ENCODE peak calls at places on chromosome 19, in four cellular contexts. X is neural crest cell, B is Calu3, U is NCI-H510A treated with DMSO at 0.1 percent for 48 hours. Y is an unnamed sample.

GRCh38 chr19:37218592-37218935 is 550 bp downstream of the ZNF383 start:
- DNase-seq in X (no peak), U (no peak), B (no peak), Y (no peak)

GRCh38 chr19:19064811-19065745 is 1.3 kb downstream of the SLC25A42 start:
- DNase-seq in B (peak; percentile 4), X (peak; percentile 12), U (no peak), Y (no peak)

GRCh38 chr19:34365463-34366401 is 736 bp downstream of the GPI start:
- DNase-seq in X (peak; percentile 9), B (peak; percentile 39), U (peak; percentile 14), Y (no peak)

GRCh38 chr19:49889038-49889686 is 7.5 kb downstream of the IL4I1 start:
- DNase-seq in U (no peak), B (no peak), X (no peak), Y (no peak)

GRCh38 chr19:54138777-54139256 is 1.3 kb downstream of the CNOT3 start:
- DNase-seq in B (no peak), X (no peak), U (no peak), Y (no peak)

GRCh38 chr19:10151521-10151920 is 31.8 kb upstream of the EIF3G start:
- DNase-seq in X (no peak), U (no peak), B (no peak), Y (no peak)

GRCh38 chr19:45472557-45473365 is 5.0 kb downstream of the FOSB start:
- DNase-seq in X (no peak), B (no peak), U (no peak), Y (no peak)

GRCh38 chr19:3694361-3695123 is 5.7 kb downstream of the PIP5K1C start:
- DNase-seq in U (no peak), B (no peak), X (no peak), Y (no peak)

GRCh38 chr19:5013761-5014160 is 44.8 kb downstream of the KDM4B start:
- DNase-seq in B (no peak), U (no peak), X (no peak), Y (no peak)

GRCh38 chr19:31269425-31270127 is 79.7 kb downstream of the TSHZ3 start:
- DNase-seq in U (no peak), X (no peak), B (no peak), Y (no peak)

GRCh38 chr19:49301165-49301865 is 23.7 kb downstream of the SLC6A16 start:
- DNase-seq in B (peak; percentile 85), X (peak; percentile 79), U (peak; percentile 0), Y (peak; percentile 91)

GRCh38 chr19:35228177-35228930 is at the start of gene FAM187B:
- DNase-seq in B (no peak), X (no peak), U (no peak), Y (no peak)

GRCh38 chr19:2282062-2282861 is at the start of gene PEAK3:
- DNase-seq in U (no peak), X (peak; percentile 47), B (no peak), Y (no peak)

GRCh38 chr19:33421368-33421767 is 47.9 kb downstream of the CEBPG start:
- DNase-seq in X (no peak), B (no peak), U (no peak), Y (no peak)

GRCh38 chr19:16566161-16566560 is 6.1 kb downstream of the SLC35E1 start:
- DNase-seq in B (no peak), U (no peak), X (no peak), Y (no peak)

GRCh38 chr19:42794751-42795150 is 29.3 kb upstream of the PSG8 start:
- DNase-seq in U (no peak), B (no peak), X (no peak), Y (no peak)

GRCh38 chr19:16381756-16382401 is 57.3 kb downstream of the KLF2 start:
- DNase-seq in X (no peak), B (no peak), U (no peak), Y (no peak)

GRCh38 chr19:57241181-57241580 is 749 bp downstream of the ZNF805 start:
- DNase-seq in U (no peak), B (no peak), X (no peak), Y (peak; percentile 9)

GRCh38 chr19:3762501-3763459 is at the start of gene MRPL54:
- DNase-seq in X (peak; percentile 99), B (peak; percentile 95), U (peak; percentile 99), Y (peak; percentile 99)

GRCh38 chr19:1060689-1061088 is 6.3 kb upstream of the ARHGAP45 start:
- DNase-seq in B (no peak), U (no peak), X (no peak), Y (no peak)

GRCh38 chr19:9580728-9581127 is 3.6 kb downstream of the ZNF121 start:
- DNase-seq in B (no peak), X (no peak), U (no peak), Y (no peak)

GRCh38 chr19:8146877-8147575 is 2.4 kb downstream of the FBN3 start:
- DNase-seq in X (no peak), B (no peak), U (no peak), Y (no peak)

GRCh38 chr19:38252935-38253691 is 3.1 kb downstream of the PPP1R14A start:
- DNase-seq in U (no peak), X (no peak), B (no peak), Y (no peak)

GRCh38 chr19:46975918-46976782 is 43.5 kb upstream of the NPAS1 start:
- DNase-seq in X (no peak), B (peak; percentile 73), U (no peak), Y (peak; percentile 58)

GRCh38 chr19:18701250-18701608 is 17.7 kb downstream of the CRTC1 start:
- DNase-seq in X (no peak), B (no peak), U (no peak), Y (no peak)

GRCh38 chr19:18433735-18434398 is 4.1 kb downstream of the ISYNA1 start:
- DNase-seq in B (no peak), U (peak; percentile 30), X (peak; percentile 59), Y (no peak)

GRCh38 chr19:54380897-54381296 is 16.2 kb upstream of the LAIR1 start:
- DNase-seq in X (no peak), B (no peak), U (no peak), Y (no peak)

GRCh38 chr19:17420267-17420924 is 549 bp downstream of the MVB12A start:
- DNase-seq in B (peak; percentile 35), U (peak; percentile 21), X (peak; percentile 22), Y (peak; percentile 46)

GRCh38 chr19:55585658-55586339 is 5.2 kb upstream of the ZNF579 start:
- DNase-seq in U (peak; percentile 58), X (peak; percentile 73), B (peak; percentile 73), Y (no peak)

GRCh38 chr19:6767081-6767356 is 216 bp downstream of the SH2D3A start:
- DNase-seq in X (no peak), B (no peak), U (no peak), Y (no peak)

GRCh38 chr19:44592451-44592890 is 20.9 kb upstream of the IGSF23 start:
- DNase-seq in B (peak; percentile 62), U (no peak), X (no peak), Y (no peak)